ENCODE peak calls at places on chromosomes 6 and 20, in nine cellular contexts. One of them, this sample, is unnamed.
A peak's percentile ranks its signal among the peaks of the same experiment; 100 is the strongest.

GRCh38 chr6:96907498-96907897 is 9.8 kb upstream of the NDUFAF4 start:
- DNase-seq in AG04450: no peak
- DNase-seq in GM23248: peak; percentile 36
- DNase-seq in cardiac muscle cell: no peak
- DNase-seq in uterus: no peak
- DNase-seq in right lobe of liver: no peak
- DNase-seq in tibial nerve: no peak
- DNase-seq in aorta: no peak
- DNase-seq in PC-3: no peak
- DNase-seq in this sample: no peak

GRCh38 chr6:112237644-112238043 is 16.7 kb downstream of the LAMA4 start:
- DNase-seq in AG04450: peak; percentile 85
- DNase-seq in GM23248: peak; percentile 94
- DNase-seq in cardiac muscle cell: no peak
- DNase-seq in uterus: peak; percentile 88
- DNase-seq in right lobe of liver: no peak
- DNase-seq in tibial nerve: peak; percentile 46
- DNase-seq in aorta: peak; percentile 75
- DNase-seq in PC-3: peak; percentile 84
- DNase-seq in this sample: no peak

GRCh38 chr20:47667531-47668312 is 117.6 kb downstream of the SULF2 start:
- DNase-seq in AG04450: no peak
- DNase-seq in GM23248: no peak
- DNase-seq in cardiac muscle cell: no peak
- DNase-seq in uterus: no peak
- DNase-seq in right lobe of liver: no peak
- DNase-seq in tibial nerve: no peak
- DNase-seq in aorta: no peak
- DNase-seq in PC-3: no peak
- DNase-seq in this sample: no peak

GRCh38 chr6:49406241-49406970 is 56.6 kb downstream of the MMUT start:
- DNase-seq in AG04450: no peak
- DNase-seq in GM23248: peak; percentile 7
- DNase-seq in cardiac muscle cell: no peak
- DNase-seq in uterus: no peak
- DNase-seq in right lobe of liver: no peak
- DNase-seq in tibial nerve: no peak
- DNase-seq in aorta: no peak
- DNase-seq in PC-3: peak; percentile 8
- DNase-seq in this sample: no peak

GRCh38 chr20:44089987-44090674 is 96.9 kb downstream of the JPH2 start:
- DNase-seq in AG04450: no peak
- DNase-seq in GM23248: peak; percentile 60
- DNase-seq in cardiac muscle cell: no peak
- DNase-seq in uterus: no peak
- DNase-seq in right lobe of liver: no peak
- DNase-seq in tibial nerve: no peak
- DNase-seq in aorta: no peak
- DNase-seq in PC-3: peak; percentile 44
- DNase-seq in this sample: no peak

GRCh38 chr6:106820412-106820852 is 154.1 kb downstream of the CD24 start:
- DNase-seq in AG04450: no peak
- DNase-seq in GM23248: peak; percentile 12
- DNase-seq in cardiac muscle cell: no peak
- DNase-seq in uterus: no peak
- DNase-seq in right lobe of liver: no peak
- DNase-seq in tibial nerve: no peak
- DNase-seq in aorta: no peak
- DNase-seq in PC-3: peak; percentile 5
- DNase-seq in this sample: no peak

GRCh38 chr6:88586371-88587157 is 376.9 kb downstream of the RNGTT start:
- DNase-seq in AG04450: no peak
- DNase-seq in GM23248: peak; percentile 50
- DNase-seq in cardiac muscle cell: no peak
- DNase-seq in uterus: no peak
- DNase-seq in right lobe of liver: no peak
- DNase-seq in tibial nerve: no peak
- DNase-seq in aorta: peak; percentile 80
- DNase-seq in PC-3: peak; percentile 1
- DNase-seq in this sample: no peak

GRCh38 chr20:13017883-13018535 is 9.2 kb downstream of the SPTLC3 start:
- DNase-seq in AG04450: no peak
- DNase-seq in GM23248: no peak
- DNase-seq in cardiac muscle cell: no peak
- DNase-seq in uterus: no peak
- DNase-seq in right lobe of liver: no peak
- DNase-seq in tibial nerve: no peak
- DNase-seq in aorta: no peak
- DNase-seq in PC-3: peak; percentile 95
- DNase-seq in this sample: no peak

GRCh38 chr6:1910621-1911407 is 301.1 kb downstream of the FOXC1 start:
- DNase-seq in AG04450: no peak
- DNase-seq in GM23248: peak; percentile 12
- DNase-seq in cardiac muscle cell: no peak
- DNase-seq in uterus: no peak
- DNase-seq in right lobe of liver: no peak
- DNase-seq in tibial nerve: no peak
- DNase-seq in aorta: no peak
- DNase-seq in PC-3: peak; percentile 9
- DNase-seq in this sample: no peak

GRCh38 chr20:49999329-49999728 is 16.5 kb downstream of the SNAI1 start:
- DNase-seq in AG04450: no peak
- DNase-seq in GM23248: no peak
- DNase-seq in cardiac muscle cell: no peak
- DNase-seq in uterus: no peak
- DNase-seq in right lobe of liver: no peak
- DNase-seq in tibial nerve: no peak
- DNase-seq in aorta: no peak
- DNase-seq in PC-3: no peak
- DNase-seq in this sample: no peak

GRCh38 chr6:42203217-42203616 is 8.5 kb upstream of the GUCA1B start:
- DNase-seq in AG04450: no peak
- DNase-seq in GM23248: no peak
- DNase-seq in cardiac muscle cell: no peak
- DNase-seq in uterus: no peak
- DNase-seq in right lobe of liver: no peak
- DNase-seq in tibial nerve: no peak
- DNase-seq in aorta: no peak
- DNase-seq in PC-3: no peak
- DNase-seq in this sample: no peak
- H3K9me3 ChIP-seq in AG04450: no peaks in the 10 kb centered on the region
- H3K9me3 ChIP-seq in GM23248: no peaks in the 10 kb centered on the region
- H3K9me3 ChIP-seq in cardiac muscle cell: no peaks in the 10 kb centered on the region
- H3K9me3 ChIP-seq in uterus: no peaks in the 10 kb centered on the region
- H3K9me3 ChIP-seq in right lobe of liver: no peaks in the 10 kb centered on the region
- H3K9me3 ChIP-seq in tibial nerve: no peaks in the 10 kb centered on the region
- H3K9me3 ChIP-seq in aorta: no peaks in the 10 kb centered on the region
- H3K9me3 ChIP-seq in PC-3: no peaks in the 10 kb centered on the region
- H3K9me3 ChIP-seq in this sample: no peaks in the 10 kb centered on the region

GRCh38 chr6:100457251-100457990 is 7.3 kb downstream of the SIM1 start:
- DNase-seq in AG04450: no peak
- DNase-seq in GM23248: no peak
- DNase-seq in cardiac muscle cell: no peak
- DNase-seq in uterus: no peak
- DNase-seq in right lobe of liver: no peak
- DNase-seq in tibial nerve: no peak
- DNase-seq in aorta: no peak
- DNase-seq in PC-3: no peak
- DNase-seq in this sample: no peak

GRCh38 chr6:100460650-100461204 is 4.0 kb downstream of the SIM1 start:
- DNase-seq in AG04450: no peak
- DNase-seq in GM23248: peak; percentile 63
- DNase-seq in cardiac muscle cell: no peak
- DNase-seq in uterus: no peak
- DNase-seq in right lobe of liver: no peak
- DNase-seq in tibial nerve: no peak
- DNase-seq in aorta: no peak
- DNase-seq in PC-3: no peak
- DNase-seq in this sample: no peak

GRCh38 chr6:100461273-100461919 is 3.3 kb downstream of the SIM1 start:
- DNase-seq in AG04450: no peak
- DNase-seq in GM23248: peak; percentile 86
- DNase-seq in cardiac muscle cell: no peak
- DNase-seq in uterus: no peak
- DNase-seq in right lobe of liver: no peak
- DNase-seq in tibial nerve: no peak
- DNase-seq in aorta: no peak
- DNase-seq in PC-3: no peak
- DNase-seq in this sample: no peak

GRCh38 chr6:100458841-100459154 is 5.9 kb downstream of the SIM1 start:
- DNase-seq in AG04450: no peak
- DNase-seq in GM23248: no peak
- DNase-seq in cardiac muscle cell: no peak
- DNase-seq in uterus: no peak
- DNase-seq in right lobe of liver: no peak
- DNase-seq in tibial nerve: no peak
- DNase-seq in aorta: no peak
- DNase-seq in PC-3: no peak
- DNase-seq in this sample: no peak

DNA sequence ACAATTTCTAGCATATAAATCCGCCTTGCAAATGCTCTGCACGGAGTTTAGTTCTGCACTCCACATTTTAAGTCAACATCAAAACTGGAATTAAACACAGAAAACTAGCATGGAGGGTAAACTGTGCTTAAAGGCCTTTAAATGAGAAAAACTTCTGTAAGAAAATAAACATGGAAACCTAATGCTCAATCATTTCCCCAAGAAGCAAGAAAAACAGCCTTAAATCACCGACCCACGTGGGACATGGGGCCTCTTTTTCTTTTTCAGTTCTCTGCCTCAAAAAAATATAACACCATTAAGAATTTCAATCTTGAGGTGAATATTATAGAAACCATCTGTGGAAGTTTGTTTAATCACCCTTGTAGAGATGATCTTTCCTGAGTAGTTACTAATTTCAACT is 5.4 kb downstream of the SIM1 start:
- DNase-seq in AG04450: no peak
- DNase-seq in GM23248: no peak
- DNase-seq in cardiac muscle cell: no peak
- DNase-seq in uterus: no peak
- DNase-seq in right lobe of liver: no peak
- DNase-seq in tibial nerve: no peak
- DNase-seq in aorta: no peak
- DNase-seq in PC-3: no peak
- DNase-seq in this sample: no peak
- H3K9me3 ChIP-seq in AG04450: peaks cover 20% of the 10 kb centered on the region
- H3K9me3 ChIP-seq in GM23248: no peaks in the 10 kb centered on the region
- H3K9me3 ChIP-seq in cardiac muscle cell: no peaks in the 10 kb centered on the region
- H3K9me3 ChIP-seq in uterus: no peaks in the 10 kb centered on the region
- H3K9me3 ChIP-seq in right lobe of liver: no peaks in the 10 kb centered on the region
- H3K9me3 ChIP-seq in tibial nerve: no peaks in the 10 kb centered on the region
- H3K9me3 ChIP-seq in aorta: peaks cover 5% of the 10 kb centered on the region
- H3K9me3 ChIP-seq in PC-3: no peaks in the 10 kb centered on the region
- H3K9me3 ChIP-seq in this sample: peaks cover 21% of the 10 kb centered on the region

GRCh38 chr6:56479381-56479780 is 163.3 kb downstream of the DST start:
- DNase-seq in AG04450: no peak
- DNase-seq in GM23248: no peak
- DNase-seq in cardiac muscle cell: no peak
- DNase-seq in uterus: no peak
- DNase-seq in right lobe of liver: no peak
- DNase-seq in tibial nerve: no peak
- DNase-seq in aorta: no peak
- DNase-seq in PC-3: no peak
- DNase-seq in this sample: no peak
- H3K9me3 ChIP-seq in AG04450: no peaks in the 10 kb centered on the region
- H3K9me3 ChIP-seq in GM23248: no peaks in the 10 kb centered on the region
- H3K9me3 ChIP-seq in cardiac muscle cell: no peaks in the 10 kb centered on the region
- H3K9me3 ChIP-seq in uterus: no peaks in the 10 kb centered on the region
- H3K9me3 ChIP-seq in right lobe of liver: no peaks in the 10 kb centered on the region
- H3K9me3 ChIP-seq in tibial nerve: no peaks in the 10 kb centered on the region
- H3K9me3 ChIP-seq in aorta: no peaks in the 10 kb centered on the region
- H3K9me3 ChIP-seq in PC-3: no peaks in the 10 kb centered on the region
- H3K9me3 ChIP-seq in this sample: no peaks in the 10 kb centered on the region

DNA sequence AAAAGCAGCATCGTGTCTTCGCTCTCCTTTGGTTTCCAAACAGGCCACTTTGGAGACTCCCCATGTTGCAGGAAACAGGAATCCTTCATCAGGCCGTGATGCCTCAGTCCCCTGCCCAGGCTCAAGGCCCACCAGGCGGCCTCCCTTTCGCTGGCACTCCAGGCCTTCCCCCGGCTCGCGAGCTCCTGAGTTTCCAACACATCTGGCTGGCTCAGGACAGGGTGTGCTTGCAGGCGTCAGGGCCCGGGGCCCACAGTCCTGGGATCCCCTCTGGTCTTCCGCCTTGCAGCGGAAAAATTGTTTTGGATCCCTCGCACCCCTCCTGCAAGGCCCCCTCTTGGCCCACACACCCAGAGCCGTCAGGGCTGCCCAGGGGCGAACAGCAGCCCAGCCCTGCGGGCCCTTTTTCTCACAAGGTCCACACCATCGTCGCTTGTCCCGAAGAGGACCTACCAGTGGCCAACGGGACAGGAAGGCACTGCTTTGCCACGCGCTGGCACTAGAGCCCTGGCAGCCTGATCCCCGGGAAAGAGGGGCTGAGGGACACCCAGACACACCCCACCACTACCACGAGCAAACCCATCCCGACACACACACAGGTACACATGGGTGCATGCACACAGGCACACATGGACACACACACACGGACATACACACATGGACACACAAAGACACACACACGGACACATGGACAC is 1930.9 kb upstream of the DEFB115 start:
- DNase-seq in AG04450: no peak
- DNase-seq in GM23248: no peak
- DNase-seq in cardiac muscle cell: no peak
- DNase-seq in uterus: no peak
- DNase-seq in right lobe of liver: no peak
- DNase-seq in tibial nerve: no peak
- DNase-seq in aorta: no peak
- DNase-seq in PC-3: no peak
- DNase-seq in this sample: no peak
- H3K9me3 ChIP-seq in AG04450: peaks cover 57% of the 10 kb centered on the region
- H3K9me3 ChIP-seq in GM23248: no peaks in the 10 kb centered on the region
- H3K9me3 ChIP-seq in cardiac muscle cell: no peaks in the 10 kb centered on the region
- H3K9me3 ChIP-seq in uterus: no peaks in the 10 kb centered on the region
- H3K9me3 ChIP-seq in right lobe of liver: no peaks in the 10 kb centered on the region
- H3K9me3 ChIP-seq in tibial nerve: no peaks in the 10 kb centered on the region
- H3K9me3 ChIP-seq in aorta: no peaks in the 10 kb centered on the region
- H3K9me3 ChIP-seq in PC-3: peaks cover 6% of the 10 kb centered on the region
- H3K9me3 ChIP-seq in this sample: peaks cover 2% of the 10 kb centered on the region